ENCODE peak calls at places on chromosomes 5 and 9, in ten cellular contexts. M is cardiac fibroblast; B is ovary; F is BE2C; C is activated CD8-positive, alpha-beta T cell treated with anti-CD3 and anti-CD28 coated beads for 36 hours; Z is keratinocyte; P is WERI-Rb-1; D is CD8-positive, alpha-beta T cell; S is B cell; Y is WTC11. X is an unnamed sample.

GRCh38 chr9:131030239-131030977 is 21.4 kb downstream of the LAMC3 start:
- DNase-seq in F (no peak), S (no peak), M (no peak), Y (no peak), D (no peak), B (no peak), C (no peak), Z (no peak), P (no peak), X (no peak)

GRCh38 chr5:68652507-68652906 is 437.0 kb downstream of the PIK3R1 start:
- DNase-seq in Z (no peak), M (peak; percentile 80), B (no peak), Y (no peak), F (no peak), C (no peak), S (no peak), D (no peak), P (no peak), X (no peak)

GRCh38 chr5:169052207-169052606 is 248.7 kb downstream of the SLIT3 start:
- DNase-seq in C (no peak), M (no peak), B (no peak), F (no peak), Z (no peak), S (no peak), P (no peak), D (no peak), Y (no peak), X (no peak)

GRCh38 chr9:2087500-2088313 is 72.6 kb downstream of the SMARCA2 start:
- DNase-seq in D (no peak), M (peak; percentile 59), B (no peak), Z (peak; percentile 19), Y (no peak), C (peak; percentile 37), P (no peak), S (no peak), F (no peak), X (no peak)

GRCh38 chr5:137304227-137304874 is 194.8 kb downstream of the SPOCK1 start:
- DNase-seq in C (no peak), M (no peak), Z (no peak), Y (no peak), P (no peak), D (no peak), B (no peak), F (no peak), S (no peak), X (no peak)

GRCh38 chr9:127846451-127847154 is 7.9 kb downstream of the ENG start:
- DNase-seq in C (no peak), Z (no peak), B (peak; percentile 44), D (no peak), P (peak; percentile 81), M (no peak), S (no peak), F (no peak), Y (no peak), X (no peak)

GRCh38 chr9:12464368-12464767 is 228.8 kb upstream of the TYRP1 start:
- DNase-seq in S (no peak), Y (no peak), D (no peak), F (no peak), P (no peak), M (no peak), C (no peak), B (no peak), Z (no peak), X (no peak)

GRCh38 chr9:132631280-132631679 is 38.5 kb downstream of the DDX31 start:
- DNase-seq in F (no peak), Y (no peak), M (no peak), P (no peak), B (no peak), C (no peak), S (no peak), Z (peak; percentile 83), D (no peak), X (no peak)

GRCh38 chr5:111735829-111736228 is 21.2 kb downstream of the NREP start:
- DNase-seq in D (no peak), C (peak; percentile 78), Z (no peak), M (peak; percentile 83), P (peak; percentile 30), Y (peak; percentile 53), S (no peak), F (no peak), B (no peak), X (no peak)

GRCh38 chr9:109968702-109969450 is 188.9 kb downstream of the PALM2AKAP2 start:
- DNase-seq in M (peak; percentile 61), Z (no peak), B (no peak), S (no peak), F (no peak), D (no peak), P (peak; percentile 36), Y (peak; percentile 38), C (no peak), X (no peak)

GRCh38 chr9:7234144-7234543 is 476.4 kb downstream of the KDM4C start:
- DNase-seq in P (peak; percentile 32), F (peak; percentile 32), Z (no peak), D (no peak), M (peak; percentile 53), B (no peak), C (peak; percentile 75), Y (peak; percentile 85), S (no peak), X (peak; percentile 36)

GRCh38 chr5:76601470-76601869 is 21.7 kb downstream of the F2RL2 start:
- DNase-seq in F (peak; percentile 11), S (peak; percentile 58), Y (no peak), Z (peak; percentile 13), B (no peak), C (peak; percentile 30), P (no peak), D (no peak), M (peak; percentile 88), X (no peak)

GRCh38 chr9:136939996-136940525 is 4.5 kb downstream of the FBXW5 start:
- DNase-seq in B (no peak), C (no peak), F (no peak), D (no peak), Z (no peak), P (no peak), S (no peak), Y (no peak), M (no peak), X (no peak)

GRCh38 chr5:76788362-76788761 is 30.5 kb upstream of the F2RL1 start:
- DNase-seq in B (no peak), P (no peak), D (no peak), M (peak; percentile 54), C (no peak), S (no peak), Y (no peak), F (no peak), Z (no peak), X (no peak)

GRCh38 chr5:149951138-149951749 is 6.7 kb upstream of the PDE6A start:
- DNase-seq in F (no peak), M (no peak), Y (no peak), C (no peak), B (no peak), S (no peak), D (no peak), P (no peak), Z (no peak), X (no peak)
- TF ChIP-seq CTCF in F (peak; percentile 18), M (peak; percentile 7), Y (no peak), C (no peak), B (no peak), S (no peak), D (no peak), P (no peak), Z (no peak), X (no peak)

GRCh38 chr5:131637694-131638093 is 2.7 kb upstream of the RAPGEF6 start:
- DNase-seq in M (no peak), Y (peak; percentile 22), C (no peak), F (no peak), P (no peak), B (no peak), S (no peak), D (no peak), Z (no peak), X (no peak)

GRCh38 chr5:131633830-131634229 is 1.2 kb downstream of the RAPGEF6 start:
- DNase-seq in D (no peak), P (no peak), M (no peak), F (no peak), Z (no peak), Y (no peak), B (no peak), C (peak; percentile 20), S (no peak), X (no peak)

GRCh38 chr5:131635755-131636479 is 888 bp upstream of the RAPGEF6 start:
- DNase-seq in M (peak; percentile 36), Z (no peak), Y (peak; percentile 25), P (no peak), B (no peak), D (no peak), S (no peak), C (peak; percentile 17), F (no peak), X (peak; percentile 18)

GRCh38 chr5:131634666-131634995 is 398 bp downstream of the RAPGEF6 start:
- DNase-seq in C (peak; percentile 75), S (peak; percentile 68), M (peak; percentile 52), B (no peak), F (peak; percentile 81), D (peak; percentile 79), P (peak; percentile 65), Y (peak; percentile 83), Z (no peak), X (peak; percentile 53)

DNA sequence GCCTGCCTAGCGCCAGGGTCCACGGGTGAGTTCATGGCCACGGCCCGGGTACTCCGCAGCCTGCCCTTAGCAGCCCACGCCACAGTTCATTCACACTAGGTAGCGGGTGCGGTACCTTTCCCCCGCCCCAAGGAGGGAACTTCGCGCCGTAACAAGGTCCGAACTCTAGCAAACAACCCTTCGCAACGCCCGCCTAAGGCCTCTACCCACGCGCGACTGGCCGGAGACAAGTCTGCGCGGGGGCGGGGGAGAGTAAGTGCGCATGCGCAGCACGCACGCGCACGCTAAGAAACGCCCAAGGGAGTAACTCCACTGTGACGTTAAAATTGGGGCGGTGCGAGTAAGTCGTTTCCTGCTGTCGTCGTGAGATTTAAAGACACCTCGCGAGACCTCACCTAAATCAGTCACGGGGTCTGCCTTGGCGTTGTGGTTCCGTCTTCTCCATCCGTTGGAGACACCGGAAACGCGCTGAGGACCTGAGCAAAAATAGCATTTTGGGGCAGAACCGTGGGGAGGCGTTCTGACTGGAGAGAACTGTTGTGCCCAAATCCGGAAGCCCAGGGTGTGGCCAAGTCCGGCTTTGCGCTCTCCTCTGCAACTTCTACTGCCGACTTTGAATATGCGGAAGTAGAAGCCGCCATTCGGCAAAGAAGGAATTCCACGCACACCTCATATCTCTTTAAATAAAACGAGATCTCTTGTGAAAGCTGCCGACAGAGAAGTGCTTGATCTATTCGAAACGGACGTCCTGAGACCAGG is at the start of gene RAPGEF6:
- DNase-seq in S (peak; percentile 100), Z (peak; percentile 96), C (peak; percentile 99), B (peak; percentile 98), D (peak; percentile 99), Y (peak; percentile 92), M (peak; percentile 100), F (peak; percentile 97), P (peak; percentile 97), X (peak; percentile 86)
- TF ChIP-seq CTCF in S (no peak), Z (no peak), C (no peak), B (no peak), D (no peak), Y (no peak), M (no peak), F (no peak), P (no peak), X (peak; percentile 38)

GRCh38 chr9:72807765-72808445 is 144.9 kb downstream of the ALDH1A1 start:
- DNase-seq in F (no peak), Y (peak; percentile 35), C (no peak), B (no peak), D (no peak), M (peak; percentile 5), Z (no peak), P (no peak), S (no peak), X (no peak)
- TF ChIP-seq CTCF in F (peak; percentile 54), Y (peak; percentile 39), C (no peak), B (no peak), D (no peak), M (peak; percentile 15), Z (peak; percentile 41), P (peak; percentile 4), S (no peak), X (peak; percentile 48)

GRCh38 chr5:6370580-6370979 is 7.8 kb downstream of the MED10 start:
- DNase-seq in Z (no peak), S (peak; percentile 14), C (no peak), B (no peak), D (no peak), M (no peak), F (no peak), P (no peak), Y (no peak), X (no peak)
- TF ChIP-seq CTCF in Z (no peak), S (no peak), C (no peak), B (no peak), D (no peak), M (no peak), F (no peak), P (peak; percentile 14), Y (no peak), X (no peak)

X was measured in neural crest cell.